ENCODE peak calls at places on chromosomes 4 and X, in six cellular contexts. L, X, V, E, O and S are unnamed samples.
A peak's percentile ranks its signal among the peaks of the same experiment; 100 is the strongest.

GRCh38 chr4:22496165-22496813 is 19.6 kb downstream of the ADGRA3 start:
- DNase-seq in L (no peak), X (peak; percentile 32), V (no peak), E (no peak), O (no peak), S (peak; percentile 28)

GRCh38 chr4:81021526-81021944 is 9.0 kb upstream of the BMP3 start:
- DNase-seq in L (no peak), X (no peak), V (no peak), E (no peak), O (no peak), S (no peak)

GRCh38 chr4:147103403-147103946 is 157.8 kb upstream of the TTC29 start:
- DNase-seq in L (no peak), X (peak; percentile 68), V (no peak), E (peak; percentile 98), O (no peak), S (peak; percentile 98)

GRCh38 chrX:77447339-77448149 is at the start of gene FGF16:
- DNase-seq in L (peak; percentile 13), X (no peak), V (no peak), E (no peak), O (no peak), S (peak; percentile 10)

GRCh38 chrX:21873063-21873785 is 17.4 kb downstream of the YY2 start:
- DNase-seq in L (no peak), X (no peak), V (no peak), E (peak; percentile 58), O (no peak), S (no peak)

GRCh38 chr4:122050836-122051235 is 99.0 kb upstream of the TRPC3 start:
- DNase-seq in L (no peak), X (no peak), V (no peak), E (no peak), O (no peak), S (no peak)

GRCh38 chr4:176438401-176438800 is 118.6 kb downstream of the SPCS3 start:
- DNase-seq in L (no peak), X (no peak), V (no peak), E (no peak), O (no peak), S (no peak)

GRCh38 chr4:123443401-123444297 is 47.1 kb downstream of the SPRY1 start:
- DNase-seq in L (peak; percentile 45), X (no peak), V (no peak), E (peak; percentile 24), O (no peak), S (no peak)

GRCh38 chrX:110504947-110505346 is 146.3 kb downstream of the RTL9 start:
- DNase-seq in L (no peak), X (no peak), V (no peak), E (no peak), O (no peak), S (no peak)

GRCh38 chr4:136036744-136037143 is 1495.5 kb downstream of the PCDH18 start:
- DNase-seq in L (no peak), X (peak; percentile 33), V (no peak), E (peak; percentile 96), O (no peak), S (peak; percentile 83)

GRCh38 chrX:72273718-72274117 is 3.3 kb downstream of the RPS4X start:
- DNase-seq in L (no peak), X (no peak), V (no peak), E (no peak), O (no peak), S (no peak)

GRCh38 chr4:184288451-184289178 is 70.9 kb upstream of the ENPP6 start:
- DNase-seq in L (no peak), X (no peak), V (peak; percentile 53), E (no peak), O (no peak), S (no peak)

GRCh38 chrX:41906515-41907165 is 16.7 kb downstream of the CASK start:
- DNase-seq in L (no peak), X (no peak), V (no peak), E (peak; percentile 49), O (no peak), S (peak; percentile 23)

GRCh38 chr4:54005475-54005874 is 58.9 kb downstream of the CHIC2 start:
- DNase-seq in L (no peak), X (no peak), V (peak; percentile 52), E (peak; percentile 80), O (no peak), S (peak; percentile 51)

GRCh38 chr4:37884855-37885487 is 5.9 kb upstream of the TBC1D1 start:
- DNase-seq in L (no peak), X (no peak), V (peak; percentile 32), E (no peak), O (no peak), S (no peak)

GRCh38 chrX:130555341-130555740 is 153.6 kb downstream of the RBMX2 start:
- DNase-seq in L (no peak), X (no peak), V (no peak), E (no peak), O (no peak), S (peak; percentile 84)

GRCh38 chr4:59161249-59161648 is 2038.9 kb upstream of the ADGRL3 start:
- DNase-seq in L (no peak), X (no peak), V (no peak), E (no peak), O (no peak), S (no peak)

GRCh38 chr4:149781150-149781549 is 34.5 kb downstream of the IQCM start:
- DNase-seq in L (no peak), X (peak; percentile 71), V (no peak), E (peak; percentile 87), O (no peak), S (peak; percentile 84)

GRCh38 chr4:98557497-98557896 is 100.9 kb downstream of the TSPAN5 start:
- DNase-seq in L (no peak), X (no peak), V (no peak), E (peak; percentile 88), O (no peak), S (peak; percentile 82)

GRCh38 chrX:129115104-129115503 is 408.2 kb downstream of the SMARCA1 start:
- DNase-seq in L (peak; percentile 10), X (peak; percentile 66), V (peak; percentile 82), E (peak; percentile 28), O (peak; percentile 72), S (peak; percentile 40)

GRCh38 chr4:2793920-2794706 is 1.2 kb downstream of the SH3BP2 start:
- DNase-seq in L (no peak), X (no peak), V (no peak), E (no peak), O (no peak), S (no peak)

GRCh38 chr4:107036602-107037151 is 564 bp upstream of the DKK2 start:
- DNase-seq in L (no peak), X (no peak), V (no peak), E (peak; percentile 14), O (no peak), S (no peak)

GRCh38 chr4:1870578-1871443 is at the start of gene NSD2:
- DNase-seq in L (peak; percentile 88), X (peak; percentile 90), V (peak; percentile 97), E (peak; percentile 86), O (peak; percentile 94), S (peak; percentile 80)

GRCh38 chrX:34768290-34768689 is 111.2 kb upstream of the TMEM47 start:
- DNase-seq in L (no peak), X (no peak), V (no peak), E (no peak), O (no peak), S (no peak)

GRCh38 chr4:121096629-121097028 is 24.3 kb upstream of the NDNF start:
- DNase-seq in L (no peak), X (peak; percentile 65), V (peak; percentile 73), E (peak; percentile 43), O (peak; percentile 9), S (peak; percentile 49)

GRCh38 chr4:76950846-76951321 is 1.3 kb downstream of the SEPTIN11 start:
- DNase-seq in L (no peak), X (peak; percentile 39), V (peak; percentile 59), E (peak; percentile 71), O (no peak), S (peak; percentile 42)

GRCh38 chrX:78997870-78998558 is 52.8 kb downstream of the P2RY10 start:
- DNase-seq in L (no peak), X (no peak), V (no peak), E (no peak), O (no peak), S (no peak)

GRCh38 chr4:25117274-25117673 is 43.0 kb downstream of the SEPSECS start:
- DNase-seq in L (no peak), X (no peak), V (no peak), E (no peak), O (no peak), S (no peak)

GRCh38 chr4:54658321-54659093 is 750 bp downstream of the KIT start:
- DNase-seq in L (peak; percentile 29), X (no peak), V (no peak), E (peak; percentile 15), O (peak; percentile 59), S (peak; percentile 17)

GRCh38 chr4:11628093-11628725 is 199.5 kb upstream of the HS3ST1 start:
- DNase-seq in L (no peak), X (no peak), V (no peak), E (peak; percentile 36), O (no peak), S (no peak)

GRCh38 chr4:48944252-48944651 is 37.7 kb upstream of the OCIAD2 start:
- DNase-seq in L (no peak), X (peak; percentile 41), V (no peak), E (no peak), O (no peak), S (peak; percentile 65)

GRCh38 chrX:43878902-43879526 is 3.2 kb downstream of the MAOB start:
- DNase-seq in L (no peak), X (no peak), V (no peak), E (no peak), O (no peak), S (no peak)